ENCODE peak calls at places on chromosomes 3 and 15, in four cellular contexts. One of them, this sample, is unnamed.

GRCh38 chr15:82910721-82911120 is 41.8 kb downstream of the HOMER2 start:
- DNase-seq in naive thymus-derived CD4-positive, alpha-beta T cell: no peak
- DNase-seq in upper lobe of right lung: no peak
- DNase-seq in endodermal cell: no peak
- DNase-seq in this sample: no peak

GRCh38 chr3:126439346-126439967 is 36.2 kb downstream of the ZXDC start:
- DNase-seq in naive thymus-derived CD4-positive, alpha-beta T cell: no peak
- DNase-seq in upper lobe of right lung: peak; percentile 45
- DNase-seq in endodermal cell: peak; percentile 43
- DNase-seq in this sample: no peak

GRCh38 chr3:42061711-42062408 is 29.3 kb upstream of the TRAK1 start:
- DNase-seq in endodermal cell: peak; percentile 77
- DNase-seq in naive thymus-derived CD4-positive, alpha-beta T cell: no peak
- DNase-seq in upper lobe of right lung: no peak
- DNase-seq in this sample: no peak

GRCh38 chr3:123159926-123160635 is 41.7 kb upstream of the SEC22A start:
- DNase-seq in upper lobe of right lung: no peak
- DNase-seq in endodermal cell: peak; percentile 32
- DNase-seq in naive thymus-derived CD4-positive, alpha-beta T cell: no peak
- DNase-seq in this sample: no peak

GRCh38 chr15:68366314-68366713 is 65.6 kb downstream of the ITGA11 start:
- DNase-seq in naive thymus-derived CD4-positive, alpha-beta T cell: no peak
- DNase-seq in upper lobe of right lung: no peak
- DNase-seq in endodermal cell: peak; percentile 72
- DNase-seq in this sample: no peak

GRCh38 chr3:159792070-159792469 is 196.6 kb upstream of the IL12A start:
- DNase-seq in naive thymus-derived CD4-positive, alpha-beta T cell: no peak
- DNase-seq in upper lobe of right lung: no peak
- DNase-seq in endodermal cell: no peak
- DNase-seq in this sample: no peak

GRCh38 chr3:4571690-4572334 is 78.7 kb downstream of the ITPR1 start:
- DNase-seq in upper lobe of right lung: no peak
- DNase-seq in endodermal cell: no peak
- DNase-seq in naive thymus-derived CD4-positive, alpha-beta T cell: no peak
- DNase-seq in this sample: no peak

GRCh38 chr3:39542588-39542988 is 75.1 kb downstream of the MOBP start:
- DNase-seq in upper lobe of right lung: no peak
- DNase-seq in endodermal cell: no peak
- DNase-seq in naive thymus-derived CD4-positive, alpha-beta T cell: no peak
- DNase-seq in this sample: no peak

GRCh38 chr3:172380632-172381031 is 67.6 kb downstream of the GHSR start:
- DNase-seq in naive thymus-derived CD4-positive, alpha-beta T cell: no peak
- DNase-seq in upper lobe of right lung: no peak
- DNase-seq in endodermal cell: no peak
- DNase-seq in this sample: no peak

GRCh38 chr3:47984089-47984759 is 32.0 kb downstream of the MAP4 start:
- DNase-seq in naive thymus-derived CD4-positive, alpha-beta T cell: no peak
- DNase-seq in endodermal cell: no peak
- DNase-seq in upper lobe of right lung: no peak
- DNase-seq in this sample: no peak

GRCh38 chr3:127182446-127182845 is 10.5 kb upstream of the PRR23E start:
- DNase-seq in upper lobe of right lung: peak; percentile 48
- DNase-seq in endodermal cell: no peak
- DNase-seq in naive thymus-derived CD4-positive, alpha-beta T cell: no peak
- DNase-seq in this sample: no peak

GRCh38 chr15:97998307-97999071 is 38.0 kb downstream of the ARRDC4 start:
- DNase-seq in endodermal cell: no peak
- DNase-seq in naive thymus-derived CD4-positive, alpha-beta T cell: no peak
- DNase-seq in upper lobe of right lung: no peak
- DNase-seq in this sample: no peak

GRCh38 chr3:181717505-181717904 is 5.8 kb downstream of the SOX2 start:
- DNase-seq in upper lobe of right lung: no peak
- DNase-seq in endodermal cell: no peak
- DNase-seq in naive thymus-derived CD4-positive, alpha-beta T cell: no peak
- DNase-seq in this sample: no peak

GRCh38 chr3:45647148-45647619 is 42.0 kb upstream of the SACM1L start:
- DNase-seq in endodermal cell: no peak
- DNase-seq in upper lobe of right lung: no peak
- DNase-seq in naive thymus-derived CD4-positive, alpha-beta T cell: no peak
- DNase-seq in this sample: no peak

GRCh38 chr15:92082217-92082843 is 228.8 kb downstream of the SLCO3A1 start:
- DNase-seq in naive thymus-derived CD4-positive, alpha-beta T cell: peak; percentile 7
- DNase-seq in upper lobe of right lung: peak; percentile 67
- DNase-seq in endodermal cell: peak; percentile 94
- DNase-seq in this sample: no peak

GRCh38 chr3:117734431-117734830 is 1024.9 kb downstream of the TUSC7 start:
- DNase-seq in naive thymus-derived CD4-positive, alpha-beta T cell: no peak
- DNase-seq in upper lobe of right lung: no peak
- DNase-seq in endodermal cell: no peak
- DNase-seq in this sample: no peak

GRCh38 chr3:133804896-133805295 is 719 bp upstream of the SRPRB start:
- DNase-seq in naive thymus-derived CD4-positive, alpha-beta T cell: no peak
- DNase-seq in upper lobe of right lung: no peak
- DNase-seq in endodermal cell: no peak
- DNase-seq in this sample: no peak

GRCh38 chr15:99453646-99454045 is 112.1 kb upstream of the MEF2A start:
- DNase-seq in naive thymus-derived CD4-positive, alpha-beta T cell: no peak
- DNase-seq in upper lobe of right lung: no peak
- DNase-seq in endodermal cell: peak; percentile 31
- DNase-seq in this sample: no peak

GRCh38 chr3:114572364-114573062 is 278.7 kb downstream of the TIGIT start:
- DNase-seq in endodermal cell: no peak
- DNase-seq in upper lobe of right lung: no peak
- DNase-seq in naive thymus-derived CD4-positive, alpha-beta T cell: no peak
- DNase-seq in this sample: no peak

GRCh38 chr3:109188726-109189125 is 52.2 kb downstream of the C3orf85 start:
- DNase-seq in naive thymus-derived CD4-positive, alpha-beta T cell: no peak
- DNase-seq in endodermal cell: peak; percentile 51
- DNase-seq in upper lobe of right lung: no peak
- DNase-seq in this sample: no peak

GRCh38 chr3:74593152-74593551 is 21.3 kb downstream of the CNTN3 start:
- DNase-seq in upper lobe of right lung: no peak
- DNase-seq in naive thymus-derived CD4-positive, alpha-beta T cell: no peak
- DNase-seq in endodermal cell: no peak
- DNase-seq in this sample: no peak
- H3K27ac ChIP-seq in upper lobe of right lung: no peak overlapping the region
- H3K27ac ChIP-seq in naive thymus-derived CD4-positive, alpha-beta T cell: no peak overlapping the region
- H3K27ac ChIP-seq in endodermal cell: no peak overlapping the region
- H3K27ac ChIP-seq in this sample: no peak overlapping the region

GRCh38 chr3:99938270-99938955 is 120.8 kb downstream of the CMSS1 start:
- DNase-seq in endodermal cell: no peak
- DNase-seq in upper lobe of right lung: no peak
- DNase-seq in naive thymus-derived CD4-positive, alpha-beta T cell: no peak
- DNase-seq in this sample: no peak
- H3K4me3 ChIP-seq in endodermal cell: peak overlapping the region; percentile 32
- H3K4me3 ChIP-seq in upper lobe of right lung: no peak overlapping the region
- H3K4me3 ChIP-seq in naive thymus-derived CD4-positive, alpha-beta T cell: no peak overlapping the region
- H3K4me3 ChIP-seq in this sample: no peak overlapping the region

GRCh38 chr3:197752107-197752506 is 2.4 kb downstream of the FYTTD1 start:
- DNase-seq in upper lobe of right lung: no peak
- DNase-seq in endodermal cell: no peak
- DNase-seq in naive thymus-derived CD4-positive, alpha-beta T cell: no peak
- DNase-seq in this sample: no peak

GRCh38 chr3:197750396-197750831 is 731 bp downstream of the FYTTD1 start:
- DNase-seq in upper lobe of right lung: peak; percentile 85
- DNase-seq in naive thymus-derived CD4-positive, alpha-beta T cell: peak; percentile 64
- DNase-seq in endodermal cell: peak; percentile 88
- DNase-seq in this sample: peak; percentile 44

GRCh38 chr3:197749601-197750395 is at the start of gene FYTTD1:
- DNase-seq in naive thymus-derived CD4-positive, alpha-beta T cell: peak; percentile 88
- DNase-seq in endodermal cell: peak; percentile 89
- DNase-seq in upper lobe of right lung: peak; percentile 96
- DNase-seq in this sample: peak; percentile 82

GRCh38 chr3:197749315-197749600 is 425 bp upstream of the FYTTD1 start:
- DNase-seq in naive thymus-derived CD4-positive, alpha-beta T cell: peak; percentile 86
- DNase-seq in endodermal cell: no peak
- DNase-seq in upper lobe of right lung: no peak
- DNase-seq in this sample: peak; percentile 88

DNA sequence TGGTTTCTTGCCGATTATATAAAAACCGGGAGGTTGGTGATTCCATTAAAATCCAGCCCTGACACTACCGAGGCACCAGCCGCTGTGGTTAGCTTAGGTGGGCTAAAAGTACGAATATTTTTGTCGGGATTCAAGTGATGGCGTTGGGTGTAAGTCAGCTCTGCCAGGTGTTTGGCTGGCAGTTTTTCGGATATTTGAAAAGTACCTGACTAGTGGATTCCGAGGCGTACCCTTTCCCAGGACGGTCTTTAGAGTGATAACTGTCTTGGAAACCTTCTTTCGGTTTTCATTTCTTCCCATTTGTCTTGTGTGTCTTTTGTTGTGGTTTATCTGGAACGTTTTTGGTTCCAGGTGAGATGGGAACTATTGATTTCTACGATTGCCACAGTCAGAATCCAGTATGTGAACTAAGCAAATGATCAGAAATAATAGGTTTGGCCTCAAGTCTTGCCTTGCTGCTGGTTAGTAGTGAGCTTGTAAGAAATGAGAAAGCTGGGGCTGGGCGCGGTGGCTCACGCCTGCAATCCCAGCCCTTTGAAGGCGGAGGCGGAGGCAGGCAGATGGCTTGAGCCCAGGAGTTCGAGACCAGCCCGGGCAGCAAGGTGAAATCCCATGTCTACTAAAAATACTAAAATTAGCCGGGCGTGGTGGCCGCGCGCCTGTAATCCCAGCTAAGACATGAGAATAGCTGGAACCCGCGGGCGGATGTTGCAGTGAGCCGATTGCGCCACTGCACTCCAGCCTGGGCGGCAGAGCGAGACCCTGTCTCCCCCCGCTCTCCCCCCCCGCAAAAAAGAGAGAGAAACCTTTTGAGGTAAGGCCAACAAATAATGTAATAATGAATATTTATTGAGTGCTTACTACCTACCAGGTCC is 1.4 kb downstream of the FYTTD1 start:
- DNase-seq in endodermal cell: peak; percentile 67
- DNase-seq in naive thymus-derived CD4-positive, alpha-beta T cell: peak; percentile 22
- DNase-seq in upper lobe of right lung: peak; percentile 73
- DNase-seq in this sample: peak; percentile 6
- H3K27ac ChIP-seq in endodermal cell: peak overlapping the region; percentile 67
- H3K27ac ChIP-seq in naive thymus-derived CD4-positive, alpha-beta T cell: peak overlapping the region; percentile 94
- H3K27ac ChIP-seq in upper lobe of right lung: peak overlapping the region; percentile 89
- H3K27ac ChIP-seq in this sample: peak overlapping the region; percentile 66

GRCh38 chr15:67063689-67064606 is 1.5 kb upstream of the SMAD3 start:
- DNase-seq in endodermal cell: peak; percentile 93
- DNase-seq in upper lobe of right lung: peak; percentile 80
- DNase-seq in naive thymus-derived CD4-positive, alpha-beta T cell: no peak
- DNase-seq in this sample: no peak
- H3K4me3 ChIP-seq in endodermal cell: peak overlapping the region; percentile 73
- H3K4me3 ChIP-seq in upper lobe of right lung: peak overlapping the region; percentile 81
- H3K4me3 ChIP-seq in naive thymus-derived CD4-positive, alpha-beta T cell: no peak overlapping the region
- H3K4me3 ChIP-seq in this sample: no peak overlapping the region

DNA sequence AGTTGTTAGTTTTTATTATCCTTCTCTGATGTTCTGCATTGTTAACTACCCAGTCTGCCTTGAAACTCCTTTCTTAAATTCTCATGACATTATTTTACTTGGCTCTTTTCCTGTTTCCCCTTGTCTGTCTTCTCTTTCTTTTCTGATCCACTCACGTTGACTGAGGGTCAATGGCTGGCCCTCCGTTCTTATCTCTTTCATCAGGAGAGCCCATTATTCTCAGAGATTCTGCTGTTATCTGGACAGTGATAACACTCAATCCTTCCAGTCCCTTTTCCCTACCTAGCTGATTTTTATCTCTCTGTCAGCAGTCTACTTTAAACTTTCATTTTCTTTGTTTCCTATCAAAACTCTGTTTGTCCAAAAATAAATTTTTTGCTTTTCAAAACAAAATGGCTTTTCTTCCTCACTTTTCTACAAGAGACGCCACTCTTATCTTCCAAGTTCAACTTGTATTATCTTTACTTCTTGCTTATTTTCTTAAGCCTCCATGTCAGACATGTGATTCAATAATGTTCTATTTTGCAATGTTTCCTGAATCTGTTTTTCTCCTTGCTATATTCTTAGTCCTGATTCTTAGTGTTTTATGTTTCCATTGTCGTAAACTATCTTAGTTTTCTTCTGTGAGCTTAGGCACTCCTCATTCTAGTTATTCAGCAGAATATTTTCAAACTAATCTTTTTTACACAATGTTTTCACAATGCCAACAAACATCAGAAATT is 120.2 kb downstream of the NEDD4 start:
- DNase-seq in upper lobe of right lung: no peak
- DNase-seq in endodermal cell: no peak
- DNase-seq in naive thymus-derived CD4-positive, alpha-beta T cell: no peak
- DNase-seq in this sample: no peak
- H3K27ac ChIP-seq in upper lobe of right lung: no peak overlapping the region
- H3K27ac ChIP-seq in endodermal cell: no peak overlapping the region
- H3K27ac ChIP-seq in naive thymus-derived CD4-positive, alpha-beta T cell: no peak overlapping the region
- H3K27ac ChIP-seq in this sample: no peak overlapping the region

GRCh38 chr15:60392601-60392985 is 5.2 kb downstream of the ANXA2 start:
- DNase-seq in endodermal cell: peak; percentile 46
- DNase-seq in naive thymus-derived CD4-positive, alpha-beta T cell: no peak
- DNase-seq in upper lobe of right lung: no peak
- DNase-seq in this sample: no peak

GRCh38 chr15:60391722-60392340 is 6.0 kb downstream of the ANXA2 start:
- DNase-seq in upper lobe of right lung: no peak
- DNase-seq in endodermal cell: peak; percentile 37
- DNase-seq in naive thymus-derived CD4-positive, alpha-beta T cell: no peak
- DNase-seq in this sample: no peak

GRCh38 chr15:60390231-60390630 is 7.6 kb downstream of the ANXA2 start:
- DNase-seq in upper lobe of right lung: no peak
- DNase-seq in endodermal cell: peak; percentile 39
- DNase-seq in naive thymus-derived CD4-positive, alpha-beta T cell: no peak
- DNase-seq in this sample: no peak

GRCh38 chr15:60389261-60390077 is 8.3 kb downstream of the ANXA2 start:
- DNase-seq in naive thymus-derived CD4-positive, alpha-beta T cell: peak; percentile 33
- DNase-seq in endodermal cell: peak; percentile 31
- DNase-seq in upper lobe of right lung: no peak
- DNase-seq in this sample: no peak

DNA sequence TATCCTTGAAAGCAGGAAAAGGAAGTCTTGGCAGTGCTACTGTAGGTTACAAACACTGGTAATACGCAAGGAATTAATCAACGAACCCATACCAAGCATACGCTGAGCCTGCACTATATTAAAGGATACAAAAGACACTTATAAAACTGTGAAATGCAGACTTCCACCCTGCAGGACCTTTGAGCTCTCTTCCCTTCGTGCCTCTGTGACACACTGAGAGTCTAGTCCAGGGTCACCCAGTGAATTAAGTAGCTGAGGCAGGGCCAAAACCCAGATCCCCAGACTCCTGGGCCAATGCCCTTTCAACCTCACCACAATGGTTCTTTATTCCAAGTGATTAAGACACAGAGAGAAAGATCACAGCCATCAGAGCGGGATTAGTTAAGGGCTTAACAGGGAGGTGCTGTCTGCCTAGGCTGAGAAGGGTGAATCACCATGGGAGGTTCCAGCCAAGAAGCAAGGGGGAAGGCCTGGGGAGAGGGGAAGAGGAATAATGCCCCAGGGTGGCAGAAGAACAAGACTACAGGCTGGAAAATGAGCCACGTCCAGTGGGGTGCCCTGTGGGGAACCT is 6.8 kb downstream of the ANXA2 start:
- DNase-seq in naive thymus-derived CD4-positive, alpha-beta T cell: no peak
- DNase-seq in upper lobe of right lung: no peak
- DNase-seq in endodermal cell: peak; percentile 79
- DNase-seq in this sample: no peak
- H3K4me3 ChIP-seq in naive thymus-derived CD4-positive, alpha-beta T cell: no peak overlapping the region
- H3K4me3 ChIP-seq in upper lobe of right lung: peak overlapping the region; percentile 9
- H3K4me3 ChIP-seq in endodermal cell: peak overlapping the region; percentile 67
- H3K4me3 ChIP-seq in this sample: no peak overlapping the region

GRCh38 chr15:70018646-70019600 is 78.8 kb downstream of the TLE3 start:
- DNase-seq in endodermal cell: no peak
- DNase-seq in naive thymus-derived CD4-positive, alpha-beta T cell: no peak
- DNase-seq in upper lobe of right lung: no peak
- DNase-seq in this sample: no peak
- H3K27ac ChIP-seq in endodermal cell: no peak overlapping the region
- H3K27ac ChIP-seq in naive thymus-derived CD4-positive, alpha-beta T cell: no peak overlapping the region
- H3K27ac ChIP-seq in upper lobe of right lung: no peak overlapping the region
- H3K27ac ChIP-seq in this sample: no peak overlapping the region

This sample was measured in CD8-positive, alpha-beta memory T cell.